ENCODE peak calls at places on chromosomes 7 and 10, in six cellular contexts. U is H1, V is SK-N-SH, A is K562, Z is HepG2, C is GM12878. B is an unnamed sample.

GRCh38 chr7:107860981-107861652 is 29.9 kb upstream of the DLD start:
- DNase-seq in C (no peak), V (no peak), Z (no peak), U (no peak), A (no peak), B (no peak)

GRCh38 chr10:31207636-31208035 is 111.4 kb upstream of the ZEB1 start:
- DNase-seq in U (no peak), C (no peak), V (no peak), Z (no peak), A (no peak), B (no peak)

GRCh38 chr7:16504019-16504418 is 22.6 kb upstream of the LRRC72 start:
- DNase-seq in U (no peak), V (no peak), C (no peak), A (no peak), Z (no peak), B (no peak)

GRCh38 chr10:11958956-11959355 is 83.7 kb downstream of the UPF2 start:
- DNase-seq in C (no peak), V (no peak), A (no peak), U (no peak), Z (peak), B (no peak)

GRCh38 chr7:151080091-151080521 is 503 bp downstream of the FASTK start:
- DNase-seq in A (peak), Z (no peak), C (no peak), V (peak), U (no peak), B (peak)

GRCh38 chr7:77339726-77340125 is 76.4 kb downstream of the GSAP start:
- DNase-seq in A (no peak), U (no peak), Z (no peak), C (no peak), V (no peak), B (no peak)

GRCh38 chr10:13627459-13628310 is 40.9 kb downstream of the PRPF18 start:
- DNase-seq in A (no peak), V (no peak), Z (no peak), U (no peak), C (no peak), B (no peak)

GRCh38 chr10:16995867-16996529 is 133.6 kb downstream of the CUBN start:
- DNase-seq in V (no peak), U (no peak), C (no peak), Z (no peak), A (peak), B (no peak)

GRCh38 chr10:49282879-49283321 is 16.1 kb upstream of the C10orf71 start:
- DNase-seq in A (no peak), Z (no peak), C (no peak), U (no peak), V (no peak), B (no peak)

GRCh38 chr7:50869108-50869716 is 86.5 kb upstream of the GRB10 start:
- DNase-seq in C (no peak), Z (peak), V (no peak), U (no peak), A (no peak), B (no peak)

GRCh38 chr10:50991496-50992355 is 82.6 kb upstream of the PRKG1 start:
- DNase-seq in A (no peak), V (peak), U (no peak), Z (no peak), C (no peak), B (no peak)

GRCh38 chr10:95069286-95069685 is at the start of gene CYP2C8:
- DNase-seq in Z (no peak), A (no peak), V (no peak), U (no peak), C (no peak), B (no peak)

GRCh38 chr7:1758417-1758858 is 88.4 kb downstream of the ELFN1 start:
- DNase-seq in V (peak), U (no peak), Z (peak), C (no peak), A (no peak), B (no peak)

GRCh38 chr7:128395748-128396147 is 14.0 kb downstream of the IMPDH1 start:
- DNase-seq in C (no peak), U (no peak), Z (no peak), V (no peak), A (no peak), B (no peak)

GRCh38 chr7:3549598-3549997 is 248.5 kb downstream of the SDK1 start:
- DNase-seq in A (no peak), Z (no peak), V (no peak), C (no peak), U (no peak), B (no peak)

GRCh38 chr7:112182749-112183148 is 23.4 kb downstream of the DOCK4 start:
- DNase-seq in V (peak), U (no peak), Z (peak), A (no peak), C (no peak), B (no peak)

GRCh38 chr7:151061241-151062110 is 2.1 kb downstream of the SLC4A2 start:
- DNase-seq in V (no peak), U (no peak), Z (no peak), C (no peak), A (peak), B (no peak)

GRCh38 chr10:42648512-42648911 is 10.1 kb upstream of the ZNF33B start:
- DNase-seq in V (no peak), U (no peak), A (no peak), Z (no peak), C (no peak), B (no peak)

GRCh38 chr7:158236400-158236799 is 351.2 kb downstream of the PTPRN2 start:
- DNase-seq in V (no peak), C (no peak), Z (no peak), U (no peak), A (no peak), B (no peak)

GRCh38 chr10:10897400-10897799 is 120.3 kb upstream of the CELF2 start:
- DNase-seq in C (no peak), V (no peak), Z (no peak), U (no peak), A (no peak), B (no peak)

GRCh38 chr7:129222064-129222463 is 2.8 kb upstream of the AHCYL2 start:
- DNase-seq in Z (no peak), V (no peak), U (no peak), C (no peak), A (no peak), B (no peak)

GRCh38 chr7:18762189-18762588 is 266.6 kb downstream of the HDAC9 start:
- DNase-seq in V (no peak), U (no peak), C (no peak), Z (no peak), A (no peak), B (no peak)

GRCh38 chr10:93999401-93999851 is 5.7 kb downstream of the PLCE1 start:
- DNase-seq in C (no peak), A (no peak), Z (no peak), U (no peak), V (peak), B (no peak)

GRCh38 chr7:69550991-69551390 is 47.3 kb upstream of the AUTS2 start:
- DNase-seq in Z (no peak), V (no peak), U (no peak), C (no peak), A (no peak), B (no peak)

GRCh38 chr10:71597821-71598498 is 121.6 kb downstream of the C10orf105 start:
- DNase-seq in A (peak), V (no peak), C (no peak), U (no peak), Z (peak), B (peak)

GRCh38 chr7:148385009-148385682 is 205.4 kb upstream of the C7orf33 start:
- DNase-seq in C (no peak), V (no peak), U (no peak), A (no peak), Z (no peak), B (no peak)

GRCh38 chr10:58299580-58299979 is 30.6 kb downstream of the CISD1 start:
- DNase-seq in V (peak), U (peak), Z (peak), C (no peak), A (peak), B (peak)

GRCh38 chr10:102658802-102659201 is 14.5 kb downstream of the TRIM8 start:
- DNase-seq in V (no peak), U (no peak), A (no peak), Z (no peak), C (no peak), B (no peak)

GRCh38 chr10:6143128-6143527 is 54.3 kb downstream of the RBM17 start:
- DNase-seq in U (no peak), Z (no peak), V (no peak), C (no peak), A (no peak), B (no peak)

GRCh38 chr10:71694567-71694968 is 25.0 kb downstream of the C10orf105 start:
- DNase-seq in C (peak), A (no peak), U (no peak), Z (no peak), V (no peak), B (peak)

GRCh38 chr10:13518076-13518692 is 10.6 kb downstream of the BEND7 start:
- DNase-seq in Z (no peak), V (no peak), A (peak), U (no peak), C (no peak), B (no peak)

GRCh38 chr7:78141533-78142281 is 343.1 kb downstream of the PHTF2 start:
- DNase-seq in Z (no peak), V (no peak), A (no peak), C (no peak), U (no peak), B (no peak)

GRCh38 chr7:96088579-96088978 is 233.3 kb downstream of the SLC25A13 start:
- DNase-seq in U (no peak), Z (no peak), C (no peak), A (no peak), V (no peak), B (no peak)

GRCh38 chr7:101390901-101391301 is 28.2 kb downstream of the COL26A1 start:
- DNase-seq in Z (peak), A (peak), U (no peak), C (peak), V (peak), B (peak)

GRCh38 chr7:114784756-114785155 is 137.1 kb upstream of the MDFIC start:
- DNase-seq in U (no peak), C (no peak), Z (no peak), V (no peak), A (no peak), B (no peak)

GRCh38 chr7:39252916-39253315 is 275.2 kb downstream of the POU6F2 start:
- DNase-seq in A (no peak), C (no peak), V (no peak), Z (no peak), U (no peak), B (no peak)
- TF ChIP-seq GABPA in A (no peak), C (no peak), V (no peak), Z (no peak), U (no peak), B (no peak)

GRCh38 chr10:62136931-62137330 is 131.7 kb downstream of the RTKN2 start:
- DNase-seq in V (no peak), Z (no peak), C (no peak), A (no peak), U (no peak), B (no peak)

GRCh38 chr10:62131724-62132123 is 136.9 kb downstream of the RTKN2 start:
- DNase-seq in A (no peak), V (no peak), C (no peak), U (no peak), Z (no peak), B (no peak)

GRCh38 chr10:62127975-62128374 is 140.7 kb downstream of the RTKN2 start:
- DNase-seq in V (no peak), U (no peak), A (no peak), Z (no peak), C (no peak), B (no peak)

GRCh38 chr10:62133618-62134017 is 135.0 kb downstream of the RTKN2 start:
- DNase-seq in A (no peak), V (no peak), C (peak), Z (no peak), U (no peak), B (no peak)

GRCh38 chr10:62130948-62131347 is 137.7 kb downstream of the RTKN2 start:
- DNase-seq in A (no peak), U (no peak), Z (no peak), C (no peak), V (no peak), B (no peak)
- H3K27ac ChIP-seq in A (no peak), U (no peak), Z (no peak), C (no peak), V (no peak), B (no peak)

GRCh38 chr10:131849591-131850489 is 51.0 kb upstream of the PPP2R2D start:
- DNase-seq in U (no peak), Z (no peak), A (no peak), C (no peak), V (no peak), B (no peak)
- TF ChIP-seq GABPA in U (no peak), Z (no peak), A (no peak), C (no peak), V (no peak), B (no peak)

DNA sequence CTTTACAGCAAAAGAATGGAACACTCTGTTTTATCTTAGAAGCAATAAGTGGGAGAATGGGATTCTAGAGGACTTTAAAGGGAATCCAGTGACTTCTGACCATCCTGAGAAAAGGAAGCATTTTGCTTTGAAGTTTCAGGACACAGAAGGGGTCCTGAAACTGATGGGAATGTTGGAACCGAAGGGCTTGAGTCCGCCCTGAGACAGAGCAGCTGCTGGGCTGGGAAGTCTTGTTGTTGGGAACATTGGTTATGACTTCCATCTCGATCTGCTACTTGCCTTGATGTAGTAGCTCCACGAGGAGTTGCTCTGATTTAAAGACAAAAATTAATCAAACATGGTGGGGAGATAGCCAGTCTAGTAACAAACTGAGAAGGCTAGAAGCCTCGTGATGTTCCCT is 177.6 kb downstream of the JCAD start:
- DNase-seq in C (no peak), V (no peak), A (no peak), Z (no peak), U (no peak), B (no peak)
- H3K27ac ChIP-seq in C (no peak), V (no peak), A (no peak), Z (no peak), U (no peak), B (no peak)

GRCh38 chr10:104440221-104440620 is 86.6 kb downstream of the CFAP58 start:
- DNase-seq in V (no peak), C (no peak), U (no peak), Z (no peak), A (no peak), B (no peak)
- TF ChIP-seq GABPA in V (no peak), C (no peak), U (no peak), Z (no peak), A (no peak), B (no peak)

DNA sequence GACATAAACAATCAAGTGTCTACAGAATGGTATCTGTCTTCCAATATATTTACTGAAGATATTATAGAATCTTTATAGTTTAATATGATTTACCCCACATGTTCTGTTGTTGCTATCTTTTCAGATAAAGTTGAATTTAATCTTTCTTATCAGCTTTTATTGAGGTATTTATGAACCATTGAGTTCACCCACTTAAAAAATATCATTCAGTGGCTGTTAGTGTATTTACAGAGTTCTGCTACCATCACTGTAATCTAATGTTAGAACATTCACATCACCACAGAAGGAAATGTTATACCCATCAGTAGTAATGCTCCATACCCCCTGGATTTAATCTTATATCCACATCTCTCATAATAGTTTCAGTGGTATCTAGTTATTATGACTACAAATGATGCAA is 264.4 kb downstream of the ADK start:
- DNase-seq in U (no peak), C (no peak), Z (no peak), A (no peak), V (peak), B (no peak)
- H3K27ac ChIP-seq in U (no peak), C (no peak), Z (no peak), A (no peak), V (no peak), B (no peak)

B was measured in HL-60.